ENCODE peak calls at places on chromosome 10, in five cellular contexts. B is H1, S is IMR-90, Z is neuronal stem cell, F is mesenchymal stem cell. R is an unnamed sample.

GRCh38 chr10:32072025-32072787 is 16.0 kb upstream of the KIF5B start:
- DNase-seq in B (no peak), S (no peak), F (no peak), Z (no peak), R (no peak)

GRCh38 chr10:46530249-46531186 is 25.9 kb downstream of the GPRIN2 start:
- DNase-seq in Z (no peak), F (peak), S (peak), B (no peak), R (no peak)

GRCh38 chr10:118995739-118996138 is 33.8 kb upstream of the NANOS1 start:
- DNase-seq in B (no peak), Z (no peak), F (no peak), S (no peak), R (no peak)

GRCh38 chr10:99958287-99958686 is 51.5 kb downstream of the DNMBP start:
- DNase-seq in Z (no peak), B (no peak), S (peak), F (peak), R (no peak)

GRCh38 chr10:63133787-63134557 is 844 bp downstream of the NRBF2 start:
- DNase-seq in Z (no peak), F (peak), B (no peak), S (peak), R (no peak)

GRCh38 chr10:98919899-98920298 is 315.8 kb downstream of the HPSE2 start:
- DNase-seq in F (peak), B (no peak), Z (no peak), S (peak), R (no peak)

GRCh38 chr10:110893559-110894179 is 21.9 kb downstream of the PDCD4 start:
- DNase-seq in F (peak), B (no peak), Z (no peak), S (peak), R (no peak)

GRCh38 chr10:61028861-61029361 is 84.9 kb upstream of the RHOBTB1 start:
- DNase-seq in F (peak), Z (no peak), B (no peak), S (peak), R (no peak)

GRCh38 chr10:5876181-5876768 is 13.4 kb downstream of the ANKRD16 start:
- DNase-seq in S (peak), B (no peak), F (no peak), Z (no peak), R (no peak)

GRCh38 chr10:61397175-61397986 is 55.8 kb downstream of the TMEM26 start:
- DNase-seq in B (no peak), F (peak), Z (no peak), S (peak), R (no peak)

GRCh38 chr10:58834093-58834674 is 321.5 kb downstream of the BICC1 start:
- DNase-seq in S (no peak), Z (no peak), F (no peak), B (no peak), R (no peak)

GRCh38 chr10:97002670-97003069 is 170.6 kb downstream of the LCOR start:
- DNase-seq in B (no peak), Z (no peak), S (no peak), F (no peak), R (no peak)

GRCh38 chr10:56319386-56319785 is 41.7 kb downstream of the ZWINT start:
- DNase-seq in S (peak), F (peak), Z (no peak), B (no peak), R (no peak)

GRCh38 chr10:788796-789748 is 99.6 kb upstream of the DIP2C start:
- DNase-seq in Z (peak), F (peak), B (no peak), S (peak), R (peak)

GRCh38 chr10:101330236-101331225 is 23.4 kb upstream of the BTRC start:
- DNase-seq in B (no peak), F (peak), S (peak), Z (no peak), R (no peak)

GRCh38 chr10:109740436-109740835 is 182.9 kb downstream of the XPNPEP1 start:
- DNase-seq in Z (no peak), S (no peak), F (peak), B (no peak), R (no peak)

GRCh38 chr10:63120554-63120953 is 12.6 kb upstream of the NRBF2 start:
- DNase-seq in S (peak), B (no peak), F (peak), Z (no peak), R (no peak)

GRCh38 chr10:99740933-99741559 is 9.0 kb downstream of the CUTC start:
- DNase-seq in S (no peak), B (no peak), Z (no peak), F (no peak), R (no peak)

GRCh38 chr10:99654791-99655190 is 4.5 kb upstream of the ENTPD7 start:
- DNase-seq in S (no peak), B (no peak), F (no peak), Z (no peak), R (no peak)

DNA sequence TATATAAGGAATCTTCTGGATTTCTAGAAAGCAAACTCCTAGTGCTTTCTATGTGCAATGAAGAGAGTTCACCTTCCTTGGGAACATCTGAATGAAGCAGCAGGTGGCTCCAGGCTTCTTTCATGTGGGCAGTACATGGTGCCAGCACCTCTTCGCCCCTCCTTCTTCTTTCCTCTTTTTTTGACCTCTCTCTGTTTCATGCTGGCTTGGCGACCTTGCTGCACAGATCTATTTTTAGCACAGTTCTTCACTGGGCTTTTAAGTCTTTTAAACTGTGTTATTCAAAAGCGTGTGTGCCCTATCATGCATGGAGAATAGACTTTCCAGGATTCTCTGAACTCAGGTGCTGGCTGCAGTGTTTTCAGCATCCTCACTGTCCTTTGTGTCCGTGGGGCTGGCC is 400.3 kb upstream of the PRKCQ start:
- DNase-seq in Z (no peak), S (no peak), B (no peak), F (no peak), R (no peak)
- H3K4me2 ChIP-seq in Z (no peak), S (no peak), B (no peak), F (no peak), R (no peak)

DNA sequence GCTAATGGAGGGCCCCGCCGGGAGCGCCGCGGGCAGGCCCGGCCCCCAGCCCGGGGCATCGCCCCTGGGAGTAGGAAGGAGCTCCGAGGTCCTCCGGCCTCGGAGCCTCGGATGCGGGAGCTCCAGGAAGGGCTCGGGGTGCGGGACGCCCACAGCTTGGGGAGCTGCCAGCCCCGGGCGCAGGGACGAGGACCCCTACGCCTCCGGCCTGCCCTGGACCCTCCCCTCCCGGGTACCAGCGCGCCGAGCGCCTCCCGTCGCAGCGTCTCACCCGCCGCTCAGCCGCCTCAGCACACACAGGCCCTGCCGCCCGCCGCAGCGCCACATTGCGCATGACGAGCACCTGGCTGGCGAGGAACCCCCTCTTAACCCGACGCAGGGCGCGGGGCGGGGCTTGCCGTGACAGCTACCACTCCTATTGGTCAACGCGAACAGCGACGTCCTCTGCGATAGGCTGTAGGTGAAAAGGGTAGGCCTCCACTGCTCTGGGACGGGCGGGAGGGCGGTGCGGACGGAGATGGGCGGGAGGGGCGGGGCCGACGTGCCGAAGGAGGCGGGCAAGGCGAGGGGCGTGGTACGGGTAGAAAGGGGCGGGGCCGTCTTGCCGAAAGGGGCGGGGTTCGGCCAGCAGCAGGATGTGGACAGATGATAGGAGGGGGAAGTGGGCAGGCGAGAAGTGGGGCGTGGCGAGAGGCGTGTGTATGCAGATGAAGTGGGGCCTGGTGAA is at the start of gene PITRM1:
- DNase-seq in Z (peak), S (peak), B (no peak), F (peak), R (peak)
- H4K91ac ChIP-seq in Z (no peak), S (peak), B (peak), F (peak), R (no peak)

DNA sequence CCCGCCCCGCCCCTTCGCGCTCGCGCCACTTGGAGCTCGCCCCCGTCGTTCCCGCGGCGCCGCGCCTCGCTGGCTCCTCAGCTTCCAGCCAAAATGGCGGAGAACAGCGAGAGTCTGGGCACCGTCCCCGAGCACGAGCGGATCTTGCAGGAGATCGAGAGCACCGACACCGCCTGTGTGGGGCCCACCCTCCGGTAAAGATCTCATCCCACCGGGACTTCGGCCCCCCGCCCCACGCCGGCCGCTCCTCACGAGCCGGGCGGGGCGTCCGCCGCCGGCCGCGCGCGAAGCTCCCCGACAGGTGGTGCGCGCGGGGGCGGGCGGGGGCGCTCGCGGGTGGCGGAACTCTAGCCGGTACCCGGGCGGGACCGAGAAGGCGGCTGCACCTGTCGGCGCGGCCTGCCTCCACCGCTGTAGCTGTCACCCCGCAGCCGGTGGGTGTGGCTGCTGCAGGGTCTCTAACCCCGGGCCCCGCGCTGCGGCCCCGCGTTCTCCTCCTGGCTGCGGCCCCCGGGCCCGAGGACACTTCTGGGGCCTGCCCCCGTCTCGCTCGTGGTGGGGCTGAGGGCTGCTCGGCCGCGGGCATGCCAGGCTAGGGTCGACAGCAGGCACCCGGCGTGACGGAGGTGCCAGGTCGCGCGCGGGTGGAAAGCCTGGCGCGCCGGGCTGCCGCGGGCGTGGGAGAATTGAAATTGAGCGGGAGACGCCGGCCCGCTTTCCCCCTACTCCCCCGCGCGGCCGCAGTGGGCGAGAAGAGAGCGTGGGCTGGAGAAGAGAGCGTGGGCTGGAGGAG is at the start of gene EXOC6:
- DNase-seq in B (no peak), Z (peak), S (peak), F (peak), R (peak)
- H3K23ac ChIP-seq in B (no peak), Z (peak), S (peak), F (no peak), R (no peak)

DNA sequence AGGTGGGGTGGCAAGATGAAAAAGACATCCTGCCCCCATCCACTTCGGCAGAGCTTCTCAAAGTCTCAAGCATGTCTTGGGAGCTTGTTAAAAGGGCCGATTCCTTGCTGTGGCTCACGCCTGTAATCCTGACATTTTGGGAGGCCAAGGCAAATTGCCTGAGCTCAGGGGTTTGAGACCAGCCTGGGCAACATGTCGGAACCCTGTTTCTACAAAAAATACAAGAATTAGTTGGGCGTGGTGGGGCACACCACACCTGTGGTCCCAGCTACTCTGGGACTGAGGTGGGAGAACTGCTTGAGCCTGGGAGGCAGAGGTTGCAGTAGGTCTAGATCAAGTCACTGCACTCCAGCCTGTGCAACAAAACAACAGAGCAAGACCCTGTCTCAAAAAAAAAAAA is 14.5 kb downstream of the TRIM8 start:
- DNase-seq in S (no peak), Z (no peak), F (no peak), B (no peak), R (no peak)
- H3K4me2 ChIP-seq in S (no peak), Z (no peak), F (no peak), B (no peak), R (no peak)

DNA sequence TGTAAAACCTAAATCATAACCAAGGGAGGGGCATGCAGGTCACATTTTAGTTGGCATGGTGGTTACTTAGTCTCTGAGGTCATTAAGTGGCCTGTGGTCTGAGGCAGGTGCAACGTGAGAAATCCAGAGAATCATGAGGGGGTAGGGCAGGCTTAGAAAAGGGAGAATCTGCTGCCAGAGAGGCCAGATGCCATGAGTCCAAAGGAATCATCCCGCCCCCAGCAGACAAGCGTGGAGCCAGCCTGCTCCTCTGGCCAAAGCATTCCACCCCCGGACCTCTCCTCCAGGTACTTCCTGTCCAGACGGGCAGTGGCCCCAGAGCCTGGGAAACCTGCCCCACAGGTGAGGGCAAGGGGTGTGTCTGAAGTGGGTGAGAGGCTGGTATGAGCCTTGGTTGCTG is 196.4 kb upstream of the ZNF32 start:
- DNase-seq in F (no peak), B (no peak), Z (no peak), S (no peak), R (no peak)
- H4K91ac ChIP-seq in F (peak), B (no peak), Z (no peak), S (peak), R (no peak)

DNA sequence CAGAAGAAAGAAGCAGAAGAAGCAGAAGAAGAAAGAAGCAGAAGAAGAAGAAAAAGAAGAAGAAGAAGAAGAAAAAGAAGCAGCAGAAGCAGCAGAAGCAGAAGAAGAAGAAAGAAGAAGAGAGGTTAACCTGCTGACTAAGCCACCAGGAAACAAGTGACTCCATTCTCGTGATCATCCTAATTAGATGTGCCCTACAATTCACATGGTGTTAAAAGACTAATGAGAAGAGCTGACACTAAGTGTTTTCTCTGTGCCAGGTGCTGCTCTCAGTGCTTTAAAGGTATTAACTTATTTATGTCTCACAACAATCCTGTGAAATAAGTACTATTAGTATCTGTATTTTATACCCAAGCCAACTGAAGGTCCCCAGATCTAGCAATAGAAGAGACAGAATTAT is 11.4 kb downstream of the CDNF start:
- DNase-seq in Z (no peak), F (no peak), B (no peak), S (no peak), R (no peak)
- H3K23ac ChIP-seq in Z (no peak), F (no peak), B (no peak), S (no peak), R (no peak)

GRCh38 chr10:70465278-70465677 is 13.3 kb upstream of the PALD1 start:
- DNase-seq in S (no peak), Z (no peak), F (no peak), B (no peak), R (no peak)

GRCh38 chr10:70466951-70467350 is 11.6 kb upstream of the PALD1 start:
- DNase-seq in F (no peak), Z (no peak), S (no peak), B (no peak), R (no peak)

GRCh38 chr10:70462349-70462984 is 16.1 kb upstream of the PALD1 start:
- DNase-seq in S (no peak), F (no peak), Z (no peak), B (no peak), R (no peak)

GRCh38 chr10:70461397-70462348 is 16.9 kb upstream of the PALD1 start:
- DNase-seq in S (peak), Z (peak), F (peak), B (no peak), R (peak)

DNA sequence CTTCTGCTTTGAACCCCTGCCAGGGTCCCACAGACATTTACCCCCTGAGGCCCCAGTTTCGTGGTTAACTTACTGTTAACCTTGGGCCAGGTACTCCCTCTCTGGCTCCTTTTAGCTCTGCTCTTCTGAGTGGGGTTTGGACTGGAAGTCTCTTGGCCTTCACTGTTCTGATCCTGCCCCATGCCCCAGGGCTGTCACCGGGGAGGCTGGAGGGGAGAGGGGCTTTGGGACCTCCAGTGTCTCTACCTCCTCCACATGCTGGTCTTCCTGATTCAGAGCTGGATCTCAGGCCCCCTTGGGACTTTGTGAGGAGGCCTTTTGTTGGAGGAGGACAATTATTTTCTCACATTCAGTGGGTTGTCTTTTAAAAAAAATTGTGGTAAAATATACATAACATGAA is 12.7 kb upstream of the PALD1 start:
- DNase-seq in Z (no peak), F (no peak), S (no peak), B (no peak), R (no peak)
- H3K4me2 ChIP-seq in Z (no peak), F (no peak), S (no peak), B (no peak), R (no peak)